ENCODE peak calls at places on chromosomes 12 and 14, in eight cellular contexts. Z is endodermal cell, H is RWPE1, I is stomach, N is mucosa of descending colon, R is astrocyte of the spinal cord, A is D721Med, B is neuronal stem cell. J is an unnamed sample.

GRCh38 chr12:14567311-14568195 is at the start of gene PLBD1:
- DNase-seq in A (no peak), H (peak; percentile 24), B (peak; percentile 39), R (peak; percentile 29), N (peak; percentile 81), Z (peak; percentile 92), I (peak; percentile 77), J (peak; percentile 76)

GRCh38 chr14:54652188-54652889 is 85.4 kb downstream of the SAMD4A start:
- DNase-seq in H (peak; percentile 95), R (peak; percentile 99), N (peak; percentile 46), Z (peak; percentile 90), B (peak; percentile 53), A (no peak), I (peak; percentile 74), J (peak; percentile 94)

GRCh38 chr12:52043386-52044212 is 7.6 kb upstream of the NR4A1 start:
- DNase-seq in R (no peak), N (no peak), Z (no peak), B (no peak), I (no peak), H (no peak), A (no peak), J (no peak)

GRCh38 chr12:122182887-122183587 is at the start of gene LRRC43:
- DNase-seq in I (peak; percentile 56), Z (peak; percentile 91), B (peak; percentile 51), A (peak; percentile 70), N (peak; percentile 69), H (no peak), R (peak; percentile 9), J (no peak)

GRCh38 chr12:123936956-123937706 is 35.5 kb downstream of the CCDC92 start:
- DNase-seq in A (no peak), N (no peak), R (no peak), I (no peak), Z (peak; percentile 43), B (no peak), H (no peak), J (no peak)

GRCh38 chr12:124739953-124740561 is 123.6 kb downstream of the SCARB1 start:
- DNase-seq in Z (no peak), H (no peak), I (no peak), B (no peak), A (no peak), N (no peak), R (no peak), J (no peak)

GRCh38 chr14:45699451-45699850 is 446.4 kb upstream of the MIS18BP1 start:
- DNase-seq in N (no peak), H (no peak), A (no peak), B (no peak), R (peak; percentile 47), I (no peak), Z (no peak), J (no peak)

GRCh38 chr14:87156878-87157277 is 836.1 kb downstream of the GALC start:
- DNase-seq in R (no peak), I (no peak), Z (peak; percentile 66), H (no peak), A (no peak), N (no peak), B (no peak), J (no peak)

GRCh38 chr12:56103823-56104108 is 593 bp upstream of the PA2G4 start:
- DNase-seq in N (no peak), Z (no peak), I (no peak), B (no peak), R (no peak), A (no peak), H (no peak), J (no peak)

GRCh38 chr12:101172316-101172715 is 37.7 kb downstream of the SLC5A8 start:
- DNase-seq in N (no peak), Z (peak; percentile 95), B (peak; percentile 4), R (no peak), H (no peak), A (no peak), I (no peak), J (no peak)

GRCh38 chr14:74062809-74063150 is 21.5 kb downstream of the ALDH6A1 start:
- DNase-seq in R (no peak), B (no peak), H (no peak), N (no peak), I (peak; percentile 61), Z (no peak), A (no peak), J (no peak)

GRCh38 chr12:118055144-118055557 is 5.8 kb downstream of the WSB2 start:
- DNase-seq in B (no peak), H (no peak), A (peak; percentile 39), I (peak; percentile 43), N (peak; percentile 52), Z (peak; percentile 89), R (peak; percentile 27), J (no peak)

J was measured in right atrium auricular region.